ENCODE peak calls at places on chromosome X, in five cellular contexts. X, L, H, F and Z are unnamed samples.

GRCh38 chrX:154918060-154918483 is 31.9 kb downstream of the F8A1 start:
- DNase-seq in X (peak; percentile 48), L (peak; percentile 86), H (peak; percentile 72), F (peak; percentile 51), Z (peak; percentile 32)

GRCh38 chrX:27086221-27086620 is 376.9 kb downstream of the PPP4R3C start:
- DNase-seq in X (no peak), L (no peak), H (no peak), F (no peak), Z (no peak)

GRCh38 chrX:137195991-137196390 is 162.2 kb upstream of the GPR101 start:
- DNase-seq in X (no peak), L (no peak), H (no peak), F (no peak), Z (no peak)

GRCh38 chrX:134717698-134718328 is 59.5 kb upstream of the PLAC1 start:
- DNase-seq in X (no peak), L (no peak), H (no peak), F (no peak), Z (no peak)

GRCh38 chrX:134377537-134377936 is 82.4 kb upstream of the HPRT1 start:
- DNase-seq in X (peak; percentile 48), L (no peak), H (no peak), F (no peak), Z (no peak)

GRCh38 chrX:11363069-11363594 is 69.9 kb downstream of the AMELX start:
- DNase-seq in X (no peak), L (no peak), H (no peak), F (no peak), Z (no peak)

GRCh38 chrX:136387951-136388502 is 87.3 kb downstream of the ADGRG4 start:
- DNase-seq in X (no peak), L (no peak), H (no peak), F (no peak), Z (no peak)

GRCh38 chrX:70554523-70554922 is 109.9 kb downstream of the DLG3 start:
- DNase-seq in X (no peak), L (no peak), H (no peak), F (no peak), Z (no peak)

GRCh38 chrX:8988456-8988855 is 45.5 kb downstream of the FAM9B start:
- DNase-seq in X (peak; percentile 0), L (no peak), H (peak; percentile 1), F (no peak), Z (no peak)

GRCh38 chrX:101450951-101451350 is 34.3 kb upstream of the ARMCX4 start:
- DNase-seq in X (no peak), L (no peak), H (no peak), F (no peak), Z (no peak)

GRCh38 chrX:86066998-86067397 is 19.6 kb upstream of the CHM start:
- DNase-seq in X (peak; percentile 40), L (no peak), H (peak; percentile 3), F (no peak), Z (no peak)

GRCh38 chrX:134670241-134670811 is 12.1 kb upstream of the PLAC1 start:
- DNase-seq in X (peak; percentile 30), L (no peak), H (peak; percentile 9), F (peak; percentile 51), Z (peak; percentile 68)

GRCh38 chrX:105282077-105282476 is 61.6 kb upstream of the TEX13A start:
- DNase-seq in X (no peak), L (no peak), H (no peak), F (no peak), Z (no peak)

GRCh38 chrX:106050054-106050453 is 11.5 kb upstream of the SERPINA7 start:
- DNase-seq in X (no peak), L (no peak), H (no peak), F (no peak), Z (no peak)

GRCh38 chrX:455199-455598 is 68.5 kb upstream of the PPP2R3B start:
- DNase-seq in X (no peak), L (peak; percentile 18), H (no peak), F (peak; percentile 14), Z (no peak)

GRCh38 chrX:134603806-134604700 is 54.2 kb downstream of the PLAC1 start:
- DNase-seq in X (no peak), L (no peak), H (peak; percentile 9), F (no peak), Z (no peak)

GRCh38 chrX:568341-568740 is 62.2 kb upstream of the SHOX start:
- DNase-seq in X (no peak), L (no peak), H (no peak), F (no peak), Z (no peak)

GRCh38 chrX:40127052-40127451 is 29.3 kb upstream of the BCOR start:
- DNase-seq in X (no peak), L (no peak), H (no peak), F (no peak), Z (no peak)

GRCh38 chrX:40007136-40007535 is 90.6 kb downstream of the BCOR start:
- DNase-seq in X (no peak), L (no peak), H (peak; percentile 81), F (no peak), Z (no peak)

GRCh38 chrX:9676738-9677097 is 88.9 kb downstream of the GPR143 start:
- DNase-seq in X (no peak), L (no peak), H (no peak), F (no peak), Z (no peak)

GRCh38 chrX:45187731-45188130 is 12.9 kb downstream of the DIPK2B start:
- DNase-seq in X (no peak), L (no peak), H (no peak), F (no peak), Z (no peak)

DNA sequence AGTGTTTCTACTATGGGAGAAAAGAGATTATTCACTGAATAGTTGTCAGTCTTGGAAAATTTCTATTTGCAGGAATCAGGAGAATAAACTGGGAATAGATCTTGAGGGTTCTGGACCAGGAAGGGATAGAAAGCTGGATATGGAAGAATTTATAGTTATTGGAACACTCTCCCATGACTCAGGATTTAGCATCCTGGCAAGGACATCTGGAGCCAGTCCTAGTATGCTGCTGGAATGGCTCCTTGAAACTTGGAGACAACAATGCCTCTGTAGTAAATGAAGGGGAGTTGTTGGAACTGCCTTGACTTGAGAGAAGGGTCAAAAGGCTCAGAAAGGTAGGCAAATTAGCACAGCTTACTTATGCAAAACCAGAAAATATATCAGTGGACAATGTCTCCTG is 23.5 kb upstream of the THOC2 start:
- DNase-seq in X (no peak), L (peak; percentile 68), H (no peak), F (no peak), Z (no peak)
- H3K27ac ChIP-seq in X (no peak overlapping the region), L (peak overlapping the region; percentile 71), H (no peak overlapping the region), F (peak overlapping the region; percentile 40), Z (no peak overlapping the region)

DNA sequence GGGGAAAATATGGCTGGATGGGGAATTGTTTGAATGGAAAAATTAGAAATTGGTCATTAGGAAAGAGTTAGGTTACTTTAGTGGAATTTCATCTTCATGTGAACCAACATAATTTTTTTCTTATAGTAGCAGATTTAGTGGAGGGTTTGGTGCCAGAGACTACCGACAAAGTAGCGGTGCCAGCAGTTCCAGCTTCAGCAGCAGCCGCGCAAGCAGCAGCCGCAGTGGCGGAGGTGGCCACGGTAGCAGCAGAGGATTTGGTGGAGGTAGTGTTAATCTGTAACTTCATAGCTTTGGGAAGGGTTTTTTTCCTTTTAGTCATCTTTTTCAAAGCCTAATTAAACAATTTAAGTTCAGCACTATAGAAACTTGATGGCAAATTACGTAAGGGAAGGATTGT is 13.2 kb downstream of the DDX3X start:
- DNase-seq in X (no peak), L (no peak), H (no peak), F (no peak), Z (no peak)
- TF ChIP-seq POLR2AphosphoS5 in X (no peak), L (no peak), H (no peak), F (no peak), Z (no peak)

DNA sequence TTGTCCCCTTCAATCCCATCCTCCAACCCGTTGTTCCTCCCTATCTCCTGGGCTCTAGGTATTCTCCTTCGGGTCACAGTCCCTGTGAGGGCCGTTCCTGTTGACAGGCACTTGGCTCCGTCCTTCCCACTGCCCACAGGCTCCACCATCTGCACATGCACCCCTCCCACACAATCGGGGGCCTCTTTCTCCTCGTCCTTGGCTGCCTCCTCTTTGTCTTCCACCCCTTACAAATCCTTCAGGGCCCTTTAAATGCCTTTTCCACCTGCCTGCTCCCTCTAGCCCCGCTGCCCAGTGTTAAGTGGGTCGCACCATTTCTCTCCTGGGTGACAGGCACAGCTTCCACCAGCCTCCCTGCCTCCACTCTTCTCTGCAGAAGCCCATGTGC is 2.7 kb upstream of the AVPR2 start:
- DNase-seq in X (no peak), L (no peak), H (no peak), F (no peak), Z (no peak)
- H3K27ac ChIP-seq in X (no peak overlapping the region), L (peak overlapping the region; percentile 41), H (no peak overlapping the region), F (no peak overlapping the region), Z (no peak overlapping the region)

DNA sequence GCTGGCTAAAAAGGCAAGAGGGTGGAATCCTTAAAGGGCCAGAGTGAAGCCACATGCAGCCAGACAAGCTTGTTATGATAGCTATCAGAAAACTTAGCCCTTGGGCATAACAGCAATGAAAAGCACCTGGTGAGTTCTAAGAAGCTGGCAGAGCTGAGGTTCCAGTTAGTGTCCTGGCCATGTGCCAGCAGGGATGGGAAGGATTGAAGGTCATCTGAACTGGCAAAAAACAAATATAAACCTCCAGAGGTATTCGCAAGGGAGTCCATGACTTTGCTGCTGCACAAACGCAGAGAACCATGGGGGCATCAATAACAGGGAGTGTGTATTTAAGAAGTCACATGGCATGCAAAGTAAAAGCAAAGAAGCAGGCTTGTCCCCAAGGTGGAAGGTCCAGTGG is 208.9 kb downstream of the FAM47A start:
- DNase-seq in X (no peak), L (no peak), H (no peak), F (peak; percentile 60), Z (no peak)
- TF ChIP-seq POLR2AphosphoS5 in X (no peak), L (no peak), H (no peak), F (no peak), Z (no peak)

DNA sequence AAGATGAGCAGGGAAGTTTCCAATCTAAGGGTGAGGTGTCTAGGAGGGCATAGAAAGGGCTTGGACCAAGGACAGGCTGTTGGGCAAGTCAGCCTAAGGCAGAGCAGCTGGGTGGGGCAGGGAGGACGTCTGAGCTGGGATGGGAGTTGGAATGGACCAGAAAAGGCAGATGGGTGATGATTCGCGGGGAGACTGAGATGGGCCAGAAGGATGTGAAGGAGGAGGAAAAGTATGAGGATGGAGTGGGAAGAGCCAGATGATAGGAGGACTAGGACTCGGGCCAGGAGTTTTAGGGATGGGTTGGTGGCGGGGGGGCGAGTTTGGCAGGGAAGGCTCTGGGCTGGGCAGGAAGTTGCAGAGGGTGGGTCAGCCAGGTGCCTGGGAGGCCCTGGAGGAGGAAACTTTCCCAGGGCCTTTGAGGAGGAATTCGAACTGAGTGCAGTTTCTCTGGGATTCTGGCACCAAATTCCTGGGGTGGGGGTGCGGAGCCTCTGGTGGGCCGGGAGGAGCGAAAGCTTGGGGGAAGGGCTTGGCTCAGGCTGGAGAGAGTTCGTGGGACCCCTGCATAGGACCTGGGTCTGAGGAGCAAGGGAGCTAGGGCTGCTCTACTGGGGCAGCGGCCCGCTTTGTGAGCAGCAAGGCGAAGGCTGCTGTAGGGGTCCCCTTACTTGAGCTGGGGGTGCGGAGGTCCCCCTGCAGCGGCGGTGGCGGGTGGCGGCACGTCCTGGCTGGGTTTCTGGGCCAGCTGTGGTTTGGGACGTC is 8.7 kb upstream of the TIMP1 start:
- DNase-seq in X (no peak), L (peak; percentile 79), H (peak; percentile 91), F (no peak), Z (no peak)
- H3K27ac ChIP-seq in X (no peak overlapping the region), L (peak overlapping the region; percentile 45), H (peak overlapping the region; percentile 97), F (peak overlapping the region; percentile 69), Z (peak overlapping the region; percentile 18)

GRCh38 chrX:107118322-107119147 is at the start of gene RBM41:
- DNase-seq in X (peak; percentile 81), L (peak; percentile 81), H (peak; percentile 77), F (peak; percentile 56), Z (peak; percentile 86)
- TF ChIP-seq POLR2AphosphoS5 in X (peak; percentile 52), L (peak; percentile 14), H (no peak), F (no peak), Z (peak; percentile 16)